ENCODE peak calls at places on chromosomes 5 and 9, in nine cellular contexts. U, Z, O, C, E, P, I, L and W are unnamed samples.

GRCh38 chr9:82604947-82605656 is 457.8 kb downstream of the RASEF start:
- DNase-seq in U (no peak), Z (no peak), O (no peak), C (no peak), E (no peak), P (no peak), I (no peak), L (no peak), W (peak; percentile 80)

GRCh38 chr5:74198156-74198555 is 442.4 kb downstream of the ENC1 start:
- DNase-seq in U (no peak), Z (no peak), O (no peak), C (no peak), E (no peak), P (no peak), I (no peak), L (no peak), W (no peak)

GRCh38 chr5:173578947-173579615 is 37.4 kb downstream of the BOD1 start:
- DNase-seq in U (no peak), Z (no peak), O (no peak), C (no peak), E (no peak), P (no peak), I (no peak), L (no peak), W (no peak)

GRCh38 chr5:170720179-170720578 is 63.3 kb upstream of the GABRP start:
- DNase-seq in U (no peak), Z (no peak), O (no peak), C (no peak), E (no peak), P (no peak), I (no peak), L (no peak), W (no peak)

GRCh38 chr9:34995288-34996060 is 5.9 kb downstream of the DNAJB5 start:
- DNase-seq in U (peak; percentile 75), Z (no peak), O (no peak), C (no peak), E (no peak), P (no peak), I (peak; percentile 28), L (no peak), W (peak; percentile 79)

GRCh38 chr5:131260895-131261294 is 3.0 kb upstream of the CDC42SE2 start:
- DNase-seq in U (no peak), Z (no peak), O (no peak), C (no peak), E (no peak), P (no peak), I (no peak), L (no peak), W (no peak)

GRCh38 chr5:174425271-174425963 is 299.0 kb upstream of the MSX2 start:
- DNase-seq in U (peak; percentile 51), Z (no peak), O (no peak), C (no peak), E (peak; percentile 56), P (no peak), I (no peak), L (no peak), W (no peak)

GRCh38 chr9:102966999-102967398 is 28.1 kb upstream of the CYLC2 start:
- DNase-seq in U (no peak), Z (no peak), O (no peak), C (no peak), E (no peak), P (no peak), I (no peak), L (no peak), W (no peak)

GRCh38 chr9:135218331-135219225 is 131.1 kb downstream of the OLFM1 start:
- DNase-seq in U (no peak), Z (no peak), O (no peak), C (no peak), E (no peak), P (no peak), I (peak; percentile 23), L (no peak), W (no peak)

GRCh38 chr5:52725065-52725746 is 62.5 kb upstream of the ITGA1 start:
- DNase-seq in U (peak; percentile 95), Z (peak; percentile 21), O (no peak), C (peak; percentile 5), E (peak; percentile 70), P (peak; percentile 62), I (peak; percentile 66), L (no peak), W (no peak)

GRCh38 chr5:38249286-38249685 is 9.1 kb upstream of the EGFLAM start:
- DNase-seq in U (no peak), Z (no peak), O (no peak), C (no peak), E (no peak), P (no peak), I (no peak), L (no peak), W (no peak)

GRCh38 chr9:6616976-6617375 is 28.6 kb downstream of the GLDC start:
- DNase-seq in U (no peak), Z (no peak), O (no peak), C (no peak), E (no peak), P (no peak), I (no peak), L (no peak), W (no peak)

GRCh38 chr5:132782101-132782500 is 5.1 kb upstream of the SEPTIN8 start:
- DNase-seq in U (peak; percentile 20), Z (no peak), O (no peak), C (no peak), E (peak; percentile 57), P (no peak), I (peak; percentile 23), L (no peak), W (peak; percentile 38)

GRCh38 chr5:149544199-149544472 is 7.1 kb downstream of the CSNK1A1 start:
- DNase-seq in U (no peak), Z (no peak), O (no peak), C (no peak), E (no peak), P (no peak), I (no peak), L (no peak), W (no peak)

GRCh38 chr5:101278011-101278687 is 375.1 kb upstream of the ST8SIA4 start:
- DNase-seq in U (peak; percentile 64), Z (no peak), O (no peak), C (no peak), E (peak; percentile 33), P (no peak), I (no peak), L (no peak), W (no peak)

GRCh38 chr5:178464431-178465048 is 125.7 kb downstream of the COL23A1 start:
- DNase-seq in U (no peak), Z (no peak), O (no peak), C (no peak), E (no peak), P (no peak), I (no peak), L (no peak), W (no peak)

GRCh38 chr5:148928141-148928540 is 101.7 kb downstream of the ADRB2 start:
- DNase-seq in U (peak; percentile 34), Z (no peak), O (no peak), C (no peak), E (no peak), P (no peak), I (no peak), L (no peak), W (peak; percentile 52)

GRCh38 chr9:120886490-120886967 is 9.5 kb upstream of the PHF19 start:
- DNase-seq in U (peak; percentile 44), Z (no peak), O (peak; percentile 69), C (no peak), E (no peak), P (no peak), I (no peak), L (no peak), W (peak; percentile 91)
- TF ChIP-seq CTCF in U (no peak), Z (no peak), O (no peak), C (no peak), E (no peak), P (no peak), I (no peak), L (no peak), W (no peak)

DNA sequence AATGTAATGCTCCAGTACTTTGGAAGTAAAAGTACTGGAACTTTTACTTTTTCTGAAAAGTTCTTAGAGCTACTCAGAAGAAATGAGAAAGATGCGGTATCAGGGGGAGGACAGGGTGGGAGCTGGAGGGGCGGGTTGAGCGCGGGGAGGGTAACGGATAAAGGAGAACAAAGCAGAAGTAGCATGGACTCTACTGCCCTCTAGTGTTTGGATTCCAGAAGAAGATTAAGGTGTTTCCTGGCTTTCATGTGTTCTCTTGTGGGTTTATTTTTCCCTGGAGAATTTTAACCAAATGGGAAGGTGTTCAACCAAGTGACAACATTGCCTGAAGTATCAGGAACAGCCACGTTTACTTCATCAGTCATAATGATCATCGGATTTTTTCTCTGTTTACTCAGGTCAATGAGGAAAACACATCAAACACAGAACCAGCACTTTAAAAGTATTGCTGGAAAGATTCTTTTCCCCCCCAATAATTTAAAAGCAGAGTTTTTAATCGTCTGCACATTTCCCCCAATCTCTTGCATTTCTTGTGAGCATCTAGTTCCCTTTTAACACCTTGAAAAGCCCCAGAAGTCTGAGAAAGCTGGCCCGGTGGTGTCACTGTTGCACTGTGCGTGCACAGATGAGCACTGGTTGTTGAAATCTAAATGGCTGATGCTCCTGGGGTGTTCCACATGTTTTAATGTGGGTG is 190.6 kb downstream of the MPDZ start:
- DNase-seq in U (peak; percentile 35), Z (peak; percentile 63), O (no peak), C (peak; percentile 70), E (peak; percentile 53), P (no peak), I (no peak), L (peak; percentile 19), W (peak; percentile 78)
- TF ChIP-seq CTCF in U (peak; percentile 53), Z (peak; percentile 28), O (peak; percentile 76), C (peak; percentile 53), E (peak; percentile 76), P (peak; percentile 59), I (peak; percentile 92), L (peak; percentile 92), W (peak; percentile 80)

DNA sequence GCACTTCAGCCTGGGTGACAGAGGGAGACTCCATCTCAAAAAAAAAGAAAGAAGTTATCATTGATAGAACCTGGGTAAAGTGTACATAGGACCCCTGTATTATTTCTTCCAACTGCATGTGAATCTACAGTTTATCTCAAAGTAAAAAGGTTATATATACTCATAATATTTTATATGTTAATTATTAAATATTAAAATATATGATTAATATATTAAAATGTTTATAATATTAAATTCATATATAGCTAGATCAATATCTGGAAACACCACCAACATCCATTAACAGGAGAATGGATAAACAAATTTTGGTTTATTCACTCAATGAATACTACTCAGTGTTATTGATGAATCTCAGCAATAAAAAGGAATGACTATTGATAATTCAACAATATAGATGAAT is 19.7 kb downstream of the C5orf15 start:
- DNase-seq in U (no peak), Z (no peak), O (no peak), C (no peak), E (no peak), P (no peak), I (no peak), L (no peak), W (no peak)
- TF ChIP-seq CTCF in U (no peak), Z (no peak), O (no peak), C (no peak), E (no peak), P (no peak), I (no peak), L (no peak), W (no peak)

DNA sequence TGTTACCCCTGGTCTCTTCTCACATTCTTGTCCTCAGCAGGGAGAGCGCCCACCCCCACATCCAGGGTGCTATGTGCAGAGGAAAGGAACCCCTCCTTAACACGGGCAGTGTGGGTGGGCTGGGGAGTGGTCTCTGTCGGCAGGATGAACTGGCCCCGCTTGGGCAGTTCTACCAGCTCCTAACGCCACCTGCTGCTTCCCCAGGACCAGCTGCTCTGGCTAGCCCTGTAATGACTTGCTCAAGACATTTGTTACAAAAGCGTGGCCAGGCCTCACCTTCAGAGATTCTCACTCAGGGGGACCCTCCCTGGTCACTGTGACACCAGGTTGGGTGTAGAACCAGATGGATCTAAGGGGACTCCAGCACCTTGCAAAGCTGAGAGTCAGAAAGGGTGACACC is 82.4 kb downstream of the HMCN2 start:
- DNase-seq in U (no peak), Z (no peak), O (no peak), C (no peak), E (no peak), P (no peak), I (no peak), L (no peak), W (no peak)
- TF ChIP-seq CTCF in U (no peak), Z (no peak), O (no peak), C (no peak), E (no peak), P (no peak), I (no peak), L (no peak), W (no peak)